ENCODE peak calls at places on chromosome 10, in nine cellular contexts. X is CD4-positive, alpha-beta memory T cell; U is substantia nigra; A is H9; O is activated CD4-positive, alpha-beta T cell treated with anti-CD3 and anti-CD28 coated beads for 36 hours; Z is activated T-cell treated with anti-CD3 and anti-CD28 coated beads, Interleukin-2, amount 50 U/mL, for 1 hour; N is frontal cortex; K is GM12865; V is activated naive CD4-positive, alpha-beta T cell treated with anti-CD3 and anti-CD28 coated beads, Interleukin-2, amount 10 ng/mL, durations not matched to agents 7 days and 5 days. E is an unnamed sample.

GRCh38 chr10:101289541-101289940 is 60.3 kb upstream of the LBX1 start:
- DNase-seq in O (no peak), A (peak), U (no peak), K (no peak), N (no peak), V (no peak), X (no peak), Z (no peak), E (peak)

GRCh38 chr10:31912898-31913847 is 15.5 kb downstream of the ARHGAP12 start:
- DNase-seq in V (no peak), A (no peak), O (no peak), Z (no peak), U (no peak), X (no peak), N (no peak), K (no peak), E (no peak)

GRCh38 chr10:12638103-12638502 is 288.8 kb downstream of the CAMK1D start:
- DNase-seq in X (no peak), A (no peak), Z (no peak), V (peak), K (no peak), U (no peak), O (peak), N (no peak), E (peak)

GRCh38 chr10:8275911-8276310 is 221.4 kb downstream of the GATA3 start:
- DNase-seq in N (no peak), Z (no peak), X (no peak), A (no peak), O (no peak), K (no peak), V (no peak), U (no peak), E (no peak)

GRCh38 chr10:74640134-74640533 is 186.3 kb upstream of the KAT6B start:
- DNase-seq in V (no peak), X (no peak), Z (no peak), A (peak), K (peak), U (no peak), O (no peak), N (no peak), E (no peak)

GRCh38 chr10:30534465-30535144 is 94.9 kb downstream of the LYZL2 start:
- DNase-seq in A (peak), N (peak), Z (peak), X (peak), K (peak), V (peak), U (peak), O (peak), E (peak)

GRCh38 chr10:34581871-34582532 is 233.1 kb downstream of the PARD3 start:
- DNase-seq in N (no peak), A (no peak), K (no peak), X (no peak), Z (no peak), O (no peak), V (no peak), U (no peak), E (no peak)

GRCh38 chr10:114045738-114046458 is 2.2 kb downstream of the ADRB1 start:
- DNase-seq in U (no peak), N (no peak), K (no peak), O (no peak), Z (no peak), X (no peak), V (no peak), A (no peak), E (no peak)

GRCh38 chr10:71814923-71815411 is 36.1 kb downstream of the PSAP start:
- DNase-seq in K (no peak), N (no peak), V (no peak), U (no peak), Z (no peak), O (no peak), X (no peak), A (peak), E (no peak)

GRCh38 chr10:7121154-7121797 is 289.6 kb downstream of the SFMBT2 start:
- DNase-seq in V (peak), K (peak), Z (peak), A (peak), X (peak), U (peak), O (peak), N (peak), E (peak)

GRCh38 chr10:58241346-58241745 is 26.3 kb downstream of the IPMK start:
- DNase-seq in N (no peak), K (no peak), X (no peak), Z (no peak), U (no peak), V (no peak), A (no peak), O (no peak), E (no peak)

GRCh38 chr10:126058507-126058906 is 162.1 kb downstream of the FANK1 start:
- DNase-seq in A (no peak), V (no peak), N (no peak), O (no peak), U (no peak), X (no peak), Z (no peak), K (no peak), E (no peak)

GRCh38 chr10:110416776-110417732 is 80.7 kb upstream of the DUSP5 start:
- DNase-seq in X (no peak), U (no peak), Z (no peak), V (no peak), O (peak), A (no peak), K (no peak), N (no peak), E (no peak)

GRCh38 chr10:43930777-43931176 is 282.1 kb upstream of the ZNF32 start:
- DNase-seq in N (no peak), Z (no peak), K (no peak), A (peak), X (no peak), U (no peak), V (no peak), O (no peak), E (no peak)

GRCh38 chr10:20004087-20004523 is 187.9 kb downstream of the PLXDC2 start:
- DNase-seq in U (no peak), X (no peak), Z (no peak), N (no peak), V (no peak), K (peak), A (no peak), O (no peak), E (peak)

GRCh38 chr10:45374451-45375052 is 536 bp downstream of the ALOX5 start:
- DNase-seq in K (peak), O (no peak), A (no peak), N (no peak), U (no peak), V (no peak), Z (no peak), X (no peak), E (no peak)

GRCh38 chr10:49611166-49611814 is 1.2 kb downstream of the SLC18A3 start:
- DNase-seq in A (peak), K (no peak), Z (no peak), U (no peak), X (no peak), N (no peak), O (no peak), V (no peak), E (no peak)

GRCh38 chr10:34031410-34031809 is 696.9 kb upstream of the NRP1 start:
- DNase-seq in O (no peak), V (no peak), K (no peak), A (no peak), U (no peak), Z (no peak), N (no peak), X (no peak), E (no peak)

GRCh38 chr10:86355571-86356038 is 11.0 kb downstream of the GRID1 start:
- DNase-seq in U (peak), X (no peak), N (peak), V (no peak), K (no peak), Z (no peak), O (no peak), A (no peak), E (no peak)

GRCh38 chr10:33506838-33507661 is 172.6 kb upstream of the NRP1 start:
- DNase-seq in K (peak), X (no peak), N (no peak), O (no peak), Z (no peak), U (no peak), A (no peak), V (no peak), E (peak)

GRCh38 chr10:29631049-29631339 is 3.8 kb downstream of the SVIL start:
- DNase-seq in N (no peak), O (no peak), K (no peak), V (no peak), U (no peak), X (no peak), Z (no peak), A (no peak), E (no peak)

GRCh38 chr10:59336632-59337031 is 25.7 kb downstream of the FAM13C start:
- DNase-seq in K (no peak), Z (no peak), O (no peak), V (no peak), X (no peak), N (no peak), A (no peak), U (no peak), E (no peak)

GRCh38 chr10:43131906-43132305 is 6.3 kb upstream of the CSGALNACT2 start:
- DNase-seq in V (no peak), U (no peak), K (no peak), O (no peak), N (no peak), A (peak), Z (no peak), X (no peak), E (no peak)

GRCh38 chr10:113228570-113228969 is 278.5 kb downstream of the TCF7L2 start:
- DNase-seq in X (no peak), N (no peak), V (no peak), U (no peak), O (no peak), K (peak), A (no peak), Z (no peak), E (no peak)

GRCh38 chr10:108791794-108792474 is 1131.4 kb downstream of the XPNPEP1 start:
- DNase-seq in A (no peak), U (no peak), V (no peak), K (no peak), X (no peak), O (no peak), Z (no peak), N (no peak), E (no peak)

GRCh38 chr10:121772890-121773289 is 154.9 kb downstream of the ATE1 start:
- DNase-seq in A (no peak), V (no peak), N (no peak), Z (no peak), O (no peak), K (no peak), X (no peak), U (no peak), E (no peak)

GRCh38 chr10:133334495-133335237 is 2.0 kb downstream of the CALY start:
- DNase-seq in V (no peak), K (no peak), Z (no peak), N (no peak), X (no peak), A (no peak), U (no peak), O (no peak), E (no peak)

GRCh38 chr10:191703-192518 is 56.7 kb downstream of the ZMYND11 start:
- DNase-seq in A (no peak), X (no peak), V (no peak), O (no peak), N (no peak), U (no peak), Z (no peak), K (no peak), E (no peak)

GRCh38 chr10:77801474-77802238 is 124.9 kb downstream of the DLG5 start:
- DNase-seq in N (peak), O (peak), K (peak), A (no peak), U (no peak), V (peak), Z (peak), X (peak), E (peak)

GRCh38 chr10:101952196-101952595 is 103.8 kb downstream of the ARMH3 start:
- DNase-seq in V (no peak), A (no peak), K (no peak), O (no peak), N (no peak), Z (no peak), U (no peak), X (no peak), E (no peak)

GRCh38 chr10:6336013-6336412 is 133.3 kb downstream of the PFKFB3 start:
- DNase-seq in V (no peak), O (no peak), Z (no peak), N (no peak), U (no peak), K (no peak), X (no peak), A (no peak), E (no peak)

GRCh38 chr10:103839513-103839864 is 15.9 kb downstream of the SH3PXD2A start:
- DNase-seq in A (no peak), N (no peak), U (no peak), Z (no peak), V (no peak), K (no peak), X (no peak), O (no peak), E (no peak)

GRCh38 chr10:87656431-87657072 is 3.1 kb upstream of the PAPSS2 start:
- DNase-seq in U (no peak), K (peak), Z (no peak), X (peak), V (no peak), O (peak), N (peak), A (no peak), E (peak)

GRCh38 chr10:75397571-75397921 is 4.0 kb downstream of the ZNF503 start:
- DNase-seq in N (no peak), Z (no peak), A (no peak), U (no peak), X (no peak), K (no peak), O (no peak), V (no peak), E (no peak)

GRCh38 chr10:3126741-3127342 is 45.7 kb downstream of the PITRM1 start:
- DNase-seq in X (no peak), K (no peak), Z (no peak), U (no peak), V (no peak), A (no peak), O (no peak), N (no peak), E (no peak)

GRCh38 chr10:119535310-119535709 is 7.2 kb downstream of the RGS10 start:
- DNase-seq in K (no peak), V (no peak), N (no peak), X (no peak), A (no peak), O (no peak), U (no peak), Z (no peak), E (no peak)

GRCh38 chr10:35300063-35300699 is 36.1 kb upstream of the CCNY start:
- DNase-seq in A (no peak), K (peak), O (no peak), V (no peak), U (no peak), X (no peak), N (no peak), Z (no peak), E (no peak)

E was measured in MM.1S.